ENCODE peak calls at places on chromosomes 7 and 10, in six cellular contexts. J, L, Q, G, X and W are unnamed samples.

GRCh38 chr7:131957338-131958025 is 401.1 kb upstream of the PODXL start:
- DNase-seq in G (no peak), L (no peak), X (no peak), Q (no peak), J (no peak), W (no peak)

GRCh38 chr7:140200102-140200989 is 23.6 kb upstream of the KDM7A start:
- DNase-seq in X (no peak), G (no peak), L (no peak), J (no peak), Q (no peak), W (no peak)

GRCh38 chr10:72145657-72146450 is 57.5 kb upstream of the SPOCK2 start:
- DNase-seq in G (no peak), J (no peak), X (no peak), L (no peak), Q (no peak), W (no peak)

GRCh38 chr10:78645053-78645787 is 423.5 kb upstream of the ZMIZ1 start:
- DNase-seq in X (no peak), Q (no peak), G (no peak), L (no peak), J (no peak), W (no peak)

GRCh38 chr7:102859084-102859798 is 53.6 kb upstream of the LRRC17 start:
- DNase-seq in Q (no peak), J (no peak), G (no peak), L (no peak), X (no peak), W (no peak)

GRCh38 chr10:69703256-69703655 is 73.2 kb downstream of the FAM241B start:
- DNase-seq in G (no peak), Q (no peak), X (no peak), L (no peak), J (no peak), W (no peak)

GRCh38 chr7:30074422-30075030 is 46.3 kb downstream of the PLEKHA8 start:
- DNase-seq in J (no peak), G (no peak), X (peak; percentile 20), L (no peak), Q (no peak), W (no peak)

GRCh38 chr10:100341953-100342626 is 4.9 kb upstream of the SCD start:
- DNase-seq in G (no peak), J (peak; percentile 10), X (peak; percentile 52), Q (no peak), L (peak; percentile 62), W (peak; percentile 63)

GRCh38 chr10:107689318-107689717 is 524.8 kb upstream of the SORCS1 start:
- DNase-seq in L (no peak), X (no peak), J (no peak), G (no peak), Q (no peak), W (no peak)

GRCh38 chr7:99252166-99252895 is 20.3 kb upstream of the MYH16 start:
- DNase-seq in Q (no peak), X (no peak), J (no peak), G (no peak), L (no peak), W (no peak)

GRCh38 chr7:129557686-129558481 is 53.6 kb upstream of the NRF1 start:
- DNase-seq in Q (no peak), L (no peak), X (no peak), J (no peak), G (no peak), W (no peak)

GRCh38 chr10:71748671-71749191 is 24.6 kb downstream of the VSIR start:
- DNase-seq in L (no peak), Q (no peak), G (no peak), J (peak; percentile 62), X (no peak), W (peak; percentile 45)

GRCh38 chr7:69067397-69067796 is 530.9 kb upstream of the AUTS2 start:
- DNase-seq in G (no peak), X (no peak), Q (no peak), J (no peak), L (no peak), W (no peak)

GRCh38 chr7:36128448-36129047 is 24.5 kb upstream of the EEPD1 start:
- DNase-seq in G (no peak), J (no peak), L (peak; percentile 54), Q (no peak), X (peak; percentile 22), W (no peak)

GRCh38 chr10:21860718-21861117 is 142.8 kb downstream of the DNAJC1 start:
- DNase-seq in J (no peak), X (no peak), Q (no peak), L (no peak), G (no peak), W (no peak)

GRCh38 chr10:97466755-97467154 is 20.8 kb downstream of the ZDHHC16 start:
- DNase-seq in X (no peak), G (no peak), J (no peak), L (no peak), Q (no peak), W (no peak)

GRCh38 chr10:131777921-131778320 is 122.9 kb upstream of the PPP2R2D start:
- DNase-seq in Q (no peak), G (no peak), X (no peak), J (no peak), L (no peak), W (no peak)

GRCh38 chr10:47401210-47401609 is 17.1 kb upstream of the ZNF488 start:
- DNase-seq in J (no peak), Q (no peak), L (no peak), X (no peak), G (no peak), W (no peak)

GRCh38 chr10:28089467-28089866 is 90.6 kb upstream of the ODAD2 start:
- DNase-seq in Q (no peak), G (no peak), X (no peak), L (no peak), J (no peak), W (no peak)

GRCh38 chr10:75170215-75170614 is 40.4 kb upstream of the VDAC2 start:
- DNase-seq in L (no peak), X (no peak), Q (no peak), J (no peak), G (no peak), W (no peak)

GRCh38 chr10:98295907-98296306 is 27.9 kb upstream of the LOXL4 start:
- DNase-seq in J (no peak), G (no peak), L (no peak), Q (no peak), X (no peak), W (no peak)

GRCh38 chr7:92797693-92798092 is 38.7 kb downstream of the CDK6 start:
- DNase-seq in Q (no peak), X (no peak), G (no peak), J (no peak), L (no peak), W (no peak)

GRCh38 chr7:157669768-157670345 is 333.1 kb downstream of the DNAJB6 start:
- DNase-seq in X (no peak), Q (no peak), G (no peak), L (no peak), J (no peak), W (no peak)

GRCh38 chr7:40530292-40530691 is 395.5 kb downstream of the SUGCT start:
- DNase-seq in G (no peak), Q (no peak), J (no peak), L (no peak), X (no peak), W (no peak)

GRCh38 chr7:157978766-157979165 is 608.9 kb downstream of the PTPRN2 start:
- DNase-seq in G (no peak), X (no peak), J (no peak), Q (no peak), L (no peak), W (no peak)

GRCh38 chr10:133391761-133392518 is 2.0 kb upstream of the MTG1 start:
- DNase-seq in J (no peak), X (no peak), L (no peak), G (no peak), Q (no peak), W (no peak)

GRCh38 chr7:2719007-2719406 is 31.0 kb downstream of the AMZ1 start:
- DNase-seq in Q (no peak), X (no peak), J (peak; percentile 42), G (no peak), L (peak; percentile 56), W (peak; percentile 68)

GRCh38 chr10:5492929-5493576 is 6.3 kb downstream of the CALML5 start:
- DNase-seq in X (no peak), L (no peak), Q (no peak), G (no peak), J (no peak), W (no peak)

GRCh38 chr7:33425385-33425784 is 296.0 kb downstream of the BBS9 start:
- DNase-seq in Q (no peak), J (no peak), L (no peak), G (no peak), X (no peak), W (no peak)

GRCh38 chr10:1123198-1123597 is 67.0 kb downstream of the WDR37 start:
- DNase-seq in G (no peak), Q (no peak), J (no peak), X (no peak), L (no peak), W (no peak)

GRCh38 chr7:128792471-128793183 is 859 bp downstream of the CCDC136 start:
- DNase-seq in X (no peak), G (no peak), J (no peak), Q (peak; percentile 8), L (no peak), W (no peak)

GRCh38 chr10:73887038-73888015 is 13.0 kb upstream of the CAMK2G start:
- DNase-seq in L (peak; percentile 61), G (no peak), X (peak; percentile 82), Q (no peak), J (no peak), W (peak; percentile 30)

GRCh38 chr7:115293628-115294236 is 371.8 kb downstream of the MDFIC start:
- DNase-seq in J (no peak), G (no peak), L (no peak), Q (no peak), X (no peak), W (no peak)

GRCh38 chr10:103333934-103334520 is 16.9 kb downstream of the PCGF6 start:
- DNase-seq in G (no peak), X (no peak), L (no peak), J (no peak), Q (no peak), W (no peak)